ENCODE peak calls at places on chromosome 5, in five cellular contexts. M is A549, S is colonic mucosa, J is breast epithelium, R is WERI-Rb-1. K is an unnamed sample.

GRCh38 chr5:126519637-126520592 is 75.1 kb downstream of the ALDH7A1 start:
- DNase-seq in M (no peak), S (peak; percentile 28), J (no peak), R (no peak), K (no peak)

GRCh38 chr5:122138356-122138755 is 9.0 kb downstream of the ZNF474 start:
- DNase-seq in M (no peak), S (no peak), J (no peak), R (no peak), K (no peak)

GRCh38 chr5:4862500-4862899 is 277.6 kb upstream of the ADAMTS16 start:
- DNase-seq in M (peak; percentile 50), S (no peak), J (no peak), R (no peak), K (no peak)

GRCh38 chr5:77272206-77272605 is 61.7 kb downstream of the PDE8B start:
- DNase-seq in M (no peak), S (no peak), J (no peak), R (no peak), K (no peak)

GRCh38 chr5:79845448-79846197 is 145.4 kb downstream of the MTX3 start:
- DNase-seq in M (no peak), S (no peak), J (no peak), R (no peak), K (no peak)

GRCh38 chr5:142584843-142585242 is 101.0 kb downstream of the FGF1 start:
- DNase-seq in M (no peak), S (no peak), J (no peak), R (no peak), K (no peak)

GRCh38 chr5:96538831-96539250 is 105.8 kb upstream of the PCSK1 start:
- DNase-seq in M (peak; percentile 28), S (no peak), J (no peak), R (no peak), K (no peak)

GRCh38 chr5:160833806-160834205 is 18.2 kb downstream of the ATP10B start:
- DNase-seq in M (no peak), S (no peak), J (no peak), R (no peak), K (no peak)

GRCh38 chr5:72325566-72326297 is 5.6 kb downstream of the PTCD2 start:
- DNase-seq in M (no peak), S (no peak), J (no peak), R (no peak), K (no peak)

GRCh38 chr5:163509288-163510040 is 4.0 kb downstream of the MAT2B start:
- DNase-seq in M (peak; percentile 55), S (peak; percentile 52), J (no peak), R (no peak), K (no peak)

GRCh38 chr5:54959673-54960418 is 25.5 kb downstream of the ESM1 start:
- DNase-seq in M (no peak), S (no peak), J (no peak), R (peak; percentile 35), K (no peak)

GRCh38 chr5:142403583-142403982 is 78.8 kb upstream of the SPRY4 start:
- DNase-seq in M (no peak), S (no peak), J (no peak), R (no peak), K (no peak)

GRCh38 chr5:93415819-93416218 is 165.2 kb downstream of the NR2F1-AS1 start:
- DNase-seq in M (no peak), S (no peak), J (no peak), R (no peak), K (no peak)

GRCh38 chr5:10194083-10194482 is 55.6 kb downstream of the ATPSCKMT start:
- DNase-seq in M (no peak), S (no peak), J (no peak), R (no peak), K (no peak)

GRCh38 chr5:158387499-158387898 is 528.6 kb upstream of the CLINT1 start:
- DNase-seq in M (no peak), S (no peak), J (no peak), R (peak; percentile 30), K (no peak)

GRCh38 chr5:110058175-110058574 is 368.4 kb downstream of the MAN2A1 start:
- DNase-seq in M (no peak), S (no peak), J (no peak), R (no peak), K (no peak)

GRCh38 chr5:82862247-82862646 is 214.9 kb downstream of the TMEM167A start:
- DNase-seq in M (no peak), S (no peak), J (no peak), R (no peak), K (peak; percentile 12)

GRCh38 chr5:95644351-95645042 is 2.1 kb upstream of the RFESD start:
- DNase-seq in M (peak; percentile 68), S (peak; percentile 62), J (no peak), R (peak; percentile 48), K (no peak)

GRCh38 chr5:148687427-148687826 is 33.1 kb upstream of the HTR4 start:
- DNase-seq in M (peak; percentile 59), S (peak; percentile 41), J (no peak), R (peak; percentile 41), K (no peak)

GRCh38 chr5:159311063-159311462 is 19.2 kb downstream of the IL12B start:
- DNase-seq in M (no peak), S (no peak), J (no peak), R (no peak), K (no peak)

GRCh38 chr5:81779125-81779934 is 28.4 kb upstream of the SSBP2 start:
- DNase-seq in M (no peak), S (peak; percentile 58), J (peak; percentile 70), R (no peak), K (no peak)

GRCh38 chr5:11234501-11234911 is 473.5 kb upstream of the DAP start:
- DNase-seq in M (no peak), S (no peak), J (no peak), R (peak; percentile 94), K (no peak)

GRCh38 chr5:111022301-111022700 is 49.2 kb upstream of the TSLP start:
- DNase-seq in M (no peak), S (no peak), J (no peak), R (no peak), K (no peak)

GRCh38 chr5:14413331-14413750 is 168.3 kb upstream of the OTULINL start:
- DNase-seq in M (no peak), S (no peak), J (no peak), R (no peak), K (no peak)

GRCh38 chr5:54539001-54539400 is 21.4 kb downstream of the SNX18 start:
- DNase-seq in M (no peak), S (no peak), J (no peak), R (no peak), K (no peak)

GRCh38 chr5:81023261-81024015 is 63.3 kb downstream of the RASGRF2 start:
- DNase-seq in M (no peak), S (no peak), J (no peak), R (no peak), K (no peak)

GRCh38 chr5:172773481-172774469 is 2.8 kb upstream of the DUSP1 start:
- DNase-seq in M (no peak), S (no peak), J (no peak), R (peak; percentile 64), K (no peak)

GRCh38 chr5:173535166-173535975 is 81.1 kb downstream of the BOD1 start:
- DNase-seq in M (no peak), S (no peak), J (no peak), R (no peak), K (no peak)

GRCh38 chr5:137282216-137282615 is 216.9 kb downstream of the SPOCK1 start:
- DNase-seq in M (peak; percentile 61), S (no peak), J (no peak), R (peak; percentile 13), K (no peak)

GRCh38 chr5:150139334-150139733 is 16.3 kb downstream of the PDGFRB start:
- DNase-seq in M (no peak), S (no peak), J (no peak), R (no peak), K (no peak)
- H3K27ac ChIP-seq in M (peak overlapping the region; percentile 55), S (peak overlapping the region; percentile 72), J (peak overlapping the region; percentile 73), R (no peak overlapping the region), K (peak overlapping the region; percentile 73)

GRCh38 chr5:157130933-157131332 is 11.7 kb downstream of the MED7 start:
- DNase-seq in M (peak; percentile 44), S (no peak), J (no peak), R (no peak), K (no peak)
- H3K27ac ChIP-seq in M (peak overlapping the region; percentile 77), S (no peak overlapping the region), J (no peak overlapping the region), R (no peak overlapping the region), K (no peak overlapping the region)

GRCh38 chr5:139387611-139388197 is 2.0 kb downstream of the MZB1 start:
- DNase-seq in M (no peak), S (no peak), J (no peak), R (no peak), K (no peak)

GRCh38 chr5:139390639-139391569 is 1.2 kb upstream of the MZB1 start:
- DNase-seq in M (no peak), S (no peak), J (no peak), R (no peak), K (no peak)

GRCh38 chr5:139386039-139386438 is 2.9 kb upstream of the SLC23A1 start:
- DNase-seq in M (no peak), S (no peak), J (no peak), R (no peak), K (no peak)

GRCh38 chr5:139389701-139390638 is at the start of gene MZB1:
- DNase-seq in M (no peak), S (no peak), J (no peak), R (no peak), K (no peak)

GRCh38 chr5:139388198-139388821 is 1.4 kb downstream of the MZB1 start:
- DNase-seq in M (peak; percentile 64), S (peak; percentile 89), J (peak; percentile 80), R (no peak), K (no peak)
- H3K27ac ChIP-seq in M (peak overlapping the region; percentile 70), S (peak overlapping the region; percentile 65), J (peak overlapping the region; percentile 62), R (no peak overlapping the region), K (no peak overlapping the region)

DNA sequence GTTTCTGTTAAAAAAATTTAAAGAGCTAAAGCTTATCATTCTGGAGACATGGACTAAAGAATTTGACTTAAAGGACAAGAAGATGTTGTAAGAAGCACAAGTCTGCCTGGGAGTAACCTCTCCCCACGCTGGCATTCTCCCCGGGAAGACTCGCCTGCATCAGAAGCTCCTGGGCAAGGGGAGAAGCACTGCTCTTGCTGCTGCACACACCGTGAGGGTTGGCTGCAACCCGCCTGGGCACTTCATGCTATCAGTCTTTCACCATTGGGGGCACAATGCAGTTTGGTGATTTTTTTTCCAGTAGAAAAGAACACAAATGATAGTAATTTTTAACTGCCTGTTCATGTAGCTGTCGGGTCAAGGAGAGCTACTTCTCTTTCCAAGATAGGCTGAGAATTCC is 192.5 kb upstream of the PANK3 start:
- DNase-seq in M (no peak), S (no peak), J (no peak), R (no peak), K (no peak)
- H3K27ac ChIP-seq in M (no peak overlapping the region), S (no peak overlapping the region), J (no peak overlapping the region), R (no peak overlapping the region), K (no peak overlapping the region)

DNA sequence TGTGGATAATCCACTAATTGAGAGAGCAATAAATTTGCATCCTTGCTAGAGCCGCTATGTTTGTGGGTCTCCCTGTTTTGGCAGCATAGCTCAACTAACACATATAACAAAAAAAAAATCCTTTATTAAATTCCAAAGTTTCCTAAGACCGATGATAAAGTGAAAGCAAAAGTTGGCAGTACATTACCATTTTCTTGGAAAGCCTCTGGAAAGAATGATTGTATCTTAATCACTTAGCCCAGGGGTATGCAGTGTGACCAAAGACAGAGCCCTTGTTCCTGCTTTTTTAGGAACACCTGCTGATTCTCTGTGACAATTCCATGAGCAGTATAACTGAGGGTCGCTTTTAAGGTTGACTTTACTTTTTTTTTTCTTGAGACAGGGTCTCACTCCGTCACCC is 5.4 kb upstream of the IL7R start:
- DNase-seq in M (no peak), S (no peak), J (no peak), R (no peak), K (no peak)
- H3K27ac ChIP-seq in M (no peak overlapping the region), S (no peak overlapping the region), J (no peak overlapping the region), R (no peak overlapping the region), K (no peak overlapping the region)